ENCODE peak calls at places on chromosome 20, in four cellular contexts. B is GM12865; U is activated naive CD8-positive, alpha-beta T cell treated with anti-CD3 and anti-CD28 coated beads, Interleukin-2, amount 50 U/mL, for 24 hours; W is GF-D8. O is an unnamed sample.

GRCh38 chr20:22382742-22383141 is 201.6 kb downstream of the FOXA2 start:
- DNase-seq in B (peak), U (no peak), W (no peak), O (no peak)

GRCh38 chr20:62065669-62066338 is at the start of gene TAF4:
- DNase-seq in B (peak), U (peak), W (no peak), O (no peak)

GRCh38 chr20:38875170-38875993 is 50.8 kb upstream of the FAM83D start:
- DNase-seq in B (peak), U (peak), W (no peak), O (no peak)

GRCh38 chr20:38426006-38426405 is 9.1 kb downstream of the SNHG17 start:
- DNase-seq in B (no peak), U (peak), W (no peak), O (no peak)

GRCh38 chr20:50333856-50334255 is 143.2 kb downstream of the CEBPB start:
- DNase-seq in B (no peak), U (no peak), W (no peak), O (no peak)

GRCh38 chr20:32056708-32057491 is 4.9 kb downstream of the HCK start:
- DNase-seq in B (no peak), U (no peak), W (no peak), O (no peak)

GRCh38 chr20:13286600-13286999 is 65.5 kb downstream of the ISM1 start:
- DNase-seq in B (no peak), U (no peak), W (no peak), O (no peak)

GRCh38 chr20:36773123-36773547 is 428 bp downstream of the DSN1 start:
- DNase-seq in B (no peak), U (no peak), W (no peak), O (no peak)

GRCh38 chr20:36542019-36542488 is 735 bp downstream of the MYL9 start:
- DNase-seq in B (no peak), U (no peak), W (no peak), O (no peak)

GRCh38 chr20:41574802-41575389 is 43.3 kb downstream of the CHD6 start:
- DNase-seq in B (no peak), U (no peak), W (no peak), O (no peak)

GRCh38 chr20:57578476-57579165 is 17.7 kb downstream of the PCK1 start:
- DNase-seq in B (no peak), U (no peak), W (no peak), O (no peak)

GRCh38 chr20:32474717-32474966 is 110.5 kb downstream of the NOL4L start:
- DNase-seq in B (no peak), U (no peak), W (no peak), O (no peak)

GRCh38 chr20:47189060-47189459 is 167.4 kb downstream of the ZMYND8 start:
- DNase-seq in B (no peak), U (no peak), W (no peak), O (no peak)

GRCh38 chr20:18537651-18538050 is 29.6 kb upstream of the SMIM26 start:
- DNase-seq in B (no peak), U (no peak), W (no peak), O (no peak)

GRCh38 chr20:38674178-38675133 is 49.8 kb upstream of the SLC32A1 start:
- DNase-seq in B (peak), U (peak), W (no peak), O (no peak)

GRCh38 chr20:18405826-18406225 is 61.0 kb downstream of the DZANK1 start:
- DNase-seq in B (no peak), U (no peak), W (no peak), O (no peak)

GRCh38 chr20:58683132-58683531 is 9.5 kb upstream of the NPEPL1 start:
- DNase-seq in B (no peak), U (no peak), W (no peak), O (no peak)

GRCh38 chr20:18267815-18268214 is 20.5 kb upstream of the ZNF133 start:
- DNase-seq in B (no peak), U (no peak), W (no peak), O (no peak)

GRCh38 chr20:17617212-17617867 is 47.5 kb downstream of the DSTN start:
- DNase-seq in B (peak), U (peak), W (no peak), O (no peak)

GRCh38 chr20:16428112-16428511 is 145.1 kb downstream of the KIF16B start:
- DNase-seq in B (no peak), U (no peak), W (no peak), O (no peak)

GRCh38 chr20:62887147-62887859 is 25.7 kb upstream of the TCFL5 start:
- DNase-seq in B (no peak), U (no peak), W (peak), O (no peak)

GRCh38 chr20:25632940-25633790 is 9.4 kb upstream of the NANP start:
- DNase-seq in B (no peak), U (no peak), W (no peak), O (no peak)

GRCh38 chr20:1225729-1226313 is at the start of gene RAD21L1:
- DNase-seq in B (peak), U (peak), W (no peak), O (no peak)

GRCh38 chr20:43799741-43800140 is 72.9 kb upstream of the GTSF1L start:
- DNase-seq in B (no peak), U (no peak), W (no peak), O (no peak)

GRCh38 chr20:31721408-31722332 is 998 bp downstream of the BCL2L1 start:
- DNase-seq in B (no peak), U (peak), W (no peak), O (no peak)

GRCh38 chr20:39812116-39812515 is 850.0 kb downstream of the DHX35 start:
- DNase-seq in B (no peak), U (no peak), W (no peak), O (no peak)

GRCh38 chr20:42996141-42996540 is 193.6 kb downstream of the PTPRT start:
- DNase-seq in B (no peak), U (no peak), W (no peak), O (no peak)

GRCh38 chr20:48524582-48524981 is 303.2 kb downstream of the PREX1 start:
- DNase-seq in B (no peak), U (no peak), W (no peak), O (no peak)

GRCh38 chr20:58538752-58539151 is 23.6 kb upstream of the APCDD1L start:
- DNase-seq in B (no peak), U (no peak), W (no peak), O (no peak)

GRCh38 chr20:51094221-51094620 is 71.3 kb upstream of the KCNG1 start:
- DNase-seq in B (no peak), U (no peak), W (no peak), O (no peak)

GRCh38 chr20:57531986-57532566 is 7.1 kb upstream of the CTCFL start:
- DNase-seq in B (no peak), U (no peak), W (no peak), O (no peak)

GRCh38 chr20:31704225-31705119 is 18.2 kb downstream of the BCL2L1 start:
- DNase-seq in B (no peak), U (no peak), W (no peak), O (no peak)

GRCh38 chr20:46022411-46023147 is 6.4 kb upstream of the SLC12A5 start:
- DNase-seq in B (peak), U (peak), W (no peak), O (no peak)

GRCh38 chr20:5835234-5835845 is 85.1 kb downstream of the SHLD1 start:
- DNase-seq in B (no peak), U (peak), W (no peak), O (no peak)

GRCh38 chr20:4864292-4864691 is 137.0 kb downstream of the SLC23A2 start:
- DNase-seq in B (no peak), U (no peak), W (no peak), O (no peak)

GRCh38 chr20:52470561-52470960 is 279.0 kb upstream of the ZFP64 start:
- DNase-seq in B (no peak), U (no peak), W (no peak), O (no peak)

GRCh38 chr20:41149679-41150131 is 12.4 kb downstream of the PLCG1 start:
- DNase-seq in B (no peak), U (no peak), W (no peak), O (no peak)

GRCh38 chr20:58891686-58892125 is 39.2 kb downstream of the GNAS start:
- DNase-seq in B (peak), U (peak), W (no peak), O (no peak)

GRCh38 chr20:45049904-45050471 is 50.9 kb downstream of the KCNS1 start:
- DNase-seq in B (peak), U (peak), W (peak), O (peak)